ENCODE peak calls at places on chromosomes 4 and X, in ten cellular contexts. B, O, U, L, W, T, A, C, I and X are unnamed samples.

GRCh38 chr4:1403177-1403583 is 3.1 kb downstream of the NKX1-1 start:
- DNase-seq in C (no peak), T (no peak), W (no peak), B (no peak), U (no peak), I (no peak), O (no peak), L (no peak), A (no peak), X (peak)

GRCh38 chr4:29081230-29081955 is 1638.8 kb upstream of the PCDH7 start:
- DNase-seq in O (no peak), A (peak), W (no peak), L (no peak), I (no peak), U (peak), B (peak), C (no peak), T (no peak), X (peak)

GRCh38 chr4:22512306-22512705 is 3.6 kb downstream of the ADGRA3 start:
- DNase-seq in C (no peak), I (no peak), B (no peak), O (peak), T (no peak), W (no peak), U (no peak), A (no peak), L (no peak), X (no peak)

GRCh38 chrX:16662402-16662801 is 12.4 kb downstream of the S100G start:
- DNase-seq in U (no peak), O (no peak), C (no peak), A (no peak), W (no peak), T (no peak), B (no peak), I (no peak), L (no peak), X (no peak)

GRCh38 chr4:15077969-15078368 is 75.7 kb downstream of the CPEB2 start:
- DNase-seq in C (no peak), O (peak), U (no peak), W (no peak), L (no peak), B (peak), A (no peak), T (no peak), I (no peak), X (no peak)

GRCh38 chr4:54318904-54319303 is 89.8 kb downstream of the PDGFRA start:
- DNase-seq in U (peak), O (peak), B (peak), I (no peak), W (no peak), L (no peak), A (peak), C (no peak), T (peak), X (peak)

GRCh38 chrX:153519569-153520285 is 2.3 kb downstream of the ATP2B3 start:
- DNase-seq in I (no peak), B (peak), A (no peak), O (peak), T (no peak), C (no peak), W (no peak), U (no peak), L (no peak), X (no peak)

GRCh38 chr4:123244233-123244632 is 152.4 kb upstream of the SPRY1 start:
- DNase-seq in O (peak), U (no peak), C (no peak), B (no peak), L (no peak), T (no peak), W (peak), A (peak), I (no peak), X (no peak)

GRCh38 chr4:6591305-6591704 is 16.3 kb downstream of the MAN2B2 start:
- DNase-seq in O (no peak), T (no peak), I (no peak), B (no peak), U (no peak), A (no peak), W (no peak), C (peak), L (no peak), X (no peak)

GRCh38 chr4:78612398-78613005 is 60.9 kb downstream of the ANXA3 start:
- DNase-seq in I (no peak), L (no peak), T (no peak), U (no peak), B (peak), W (no peak), C (no peak), O (peak), A (peak), X (peak)

GRCh38 chr4:26879805-26880204 is 19.2 kb downstream of the STIM2 start:
- DNase-seq in L (no peak), O (no peak), C (no peak), A (no peak), I (no peak), U (no peak), B (no peak), W (no peak), T (no peak), X (no peak)

GRCh38 chr4:53704329-53704728 is 113.0 kb upstream of the LNX1 start:
- DNase-seq in O (no peak), C (no peak), L (no peak), I (no peak), B (no peak), T (no peak), U (no peak), W (no peak), A (no peak), X (no peak)

GRCh38 chr4:80097395-80098177 is 24.6 kb upstream of the ANTXR2 start:
- DNase-seq in O (peak), U (no peak), C (no peak), W (no peak), A (no peak), L (no peak), I (no peak), B (peak), T (no peak), X (no peak)

GRCh38 chr4:126960760-126961159 is 672.0 kb upstream of the INTU start:
- DNase-seq in A (no peak), T (no peak), B (no peak), W (no peak), I (no peak), U (no peak), C (no peak), O (no peak), L (no peak), X (no peak)

GRCh38 chr4:101621120-101621519 is 169.4 kb upstream of the BANK1 start:
- DNase-seq in B (peak), A (no peak), T (no peak), U (no peak), W (no peak), I (no peak), C (no peak), O (peak), L (no peak), X (no peak)